ENCODE peak calls at places on chromosomes 16 and 17, in nine cellular contexts. U, I, H, D, K, E, L, G and X are unnamed samples.

GRCh38 chr16:28951410-28951943 is 740 bp downstream of the NFATC2IP start:
- DNase-seq in U (no peak), I (peak), H (peak), D (peak), K (no peak), E (peak), L (no peak), G (no peak), X (peak)

GRCh38 chr16:11004957-11005610 is 60.7 kb downstream of the CLEC16A start:
- DNase-seq in U (no peak), I (no peak), H (peak), D (no peak), K (no peak), E (no peak), L (no peak), G (no peak), X (no peak)

GRCh38 chr17:49457564-49458535 is 37.2 kb upstream of the NGFR start:
- DNase-seq in U (no peak), I (no peak), H (no peak), D (no peak), K (no peak), E (no peak), L (no peak), G (no peak), X (no peak)

GRCh38 chr16:50584033-50584722 is 36.0 kb downstream of the NKD1 start:
- DNase-seq in U (no peak), I (no peak), H (no peak), D (no peak), K (no peak), E (no peak), L (no peak), G (no peak), X (no peak)

GRCh38 chr16:17827313-17827712 is 356.6 kb upstream of the XYLT1 start:
- DNase-seq in U (no peak), I (no peak), H (peak), D (no peak), K (no peak), E (no peak), L (no peak), G (no peak), X (no peak)

GRCh38 chr17:41800601-41801373 is 11.0 kb downstream of the P3H4 start:
- DNase-seq in U (peak), I (peak), H (no peak), D (peak), K (no peak), E (no peak), L (peak), G (no peak), X (no peak)

GRCh38 chr17:30278032-30278431 is 13.7 kb downstream of the BLMH start:
- DNase-seq in U (peak), I (peak), H (peak), D (no peak), K (no peak), E (no peak), L (peak), G (no peak), X (no peak)

GRCh38 chr17:68133370-68134045 is 98.0 kb downstream of the KPNA2 start:
- DNase-seq in U (no peak), I (no peak), H (no peak), D (no peak), K (no peak), E (no peak), L (no peak), G (no peak), X (no peak)